ENCODE peak calls at places on chromosomes 13 and 19, in eight cellular contexts. C, O, G, P, H, N, F and A are unnamed samples.
A peak's percentile ranks its signal among the peaks of the same experiment; 100 is the strongest.

GRCh38 chr13:48231080-48231479 is 1.9 kb upstream of the ITM2B start:
- DNase-seq in C (no peak), O (no peak), G (no peak), P (no peak), H (no peak), N (no peak), F (peak; percentile 60), A (no peak)

GRCh38 chr13:45082964-45083363 is 37.3 kb upstream of the GTF2F2 start:
- DNase-seq in C (no peak), O (no peak), G (peak; percentile 18), P (no peak), H (no peak), N (no peak), F (no peak), A (no peak)

GRCh38 chr13:95296326-95296939 is 4.8 kb downstream of the ABCC4 start:
- DNase-seq in C (peak; percentile 51), O (peak; percentile 38), G (no peak), P (no peak), H (peak; percentile 24), N (no peak), F (peak; percentile 49), A (peak; percentile 66)

GRCh38 chr13:44266305-44266704 is 107.3 kb upstream of the SERP2 start:
- DNase-seq in C (no peak), O (no peak), G (no peak), P (no peak), H (no peak), N (no peak), F (no peak), A (no peak)

GRCh38 chr19:2512523-2513431 is 36.9 kb downstream of the GADD45B start:
- DNase-seq in C (no peak), O (no peak), G (no peak), P (no peak), H (no peak), N (no peak), F (no peak), A (no peak)

GRCh38 chr19:3606690-3607289 is at the start of gene TBXA2R:
- DNase-seq in C (peak; percentile 28), O (peak; percentile 84), G (no peak), P (peak; percentile 86), H (peak; percentile 78), N (peak; percentile 88), F (peak; percentile 69), A (peak; percentile 75)

GRCh38 chr13:43446126-43446525 is 340.6 kb downstream of the ENOX1 start:
- DNase-seq in C (no peak), O (no peak), G (no peak), P (no peak), H (no peak), N (no peak), F (no peak), A (no peak)

GRCh38 chr13:73141292-73141771 is 82.5 kb downstream of the KLF5 start:
- DNase-seq in C (peak; percentile 16), O (no peak), G (no peak), P (no peak), H (no peak), N (no peak), F (peak; percentile 42), A (no peak)

GRCh38 chr19:36377541-36378178 is 1.3 kb downstream of the ZFP14 start:
- DNase-seq in C (no peak), O (no peak), G (no peak), P (no peak), H (no peak), N (no peak), F (no peak), A (no peak)

GRCh38 chr19:6185825-6186193 is 50.3 kb downstream of the ACSBG2 start:
- DNase-seq in C (no peak), O (no peak), G (no peak), P (no peak), H (no peak), N (no peak), F (no peak), A (no peak)

GRCh38 chr19:6186435-6186834 is 51.0 kb downstream of the ACSBG2 start:
- DNase-seq in C (no peak), O (no peak), G (no peak), P (peak; percentile 58), H (no peak), N (peak; percentile 34), F (no peak), A (no peak)

GRCh38 chr19:6185093-6185824 is 49.8 kb downstream of the ACSBG2 start:
- DNase-seq in C (no peak), O (no peak), G (no peak), P (no peak), H (no peak), N (no peak), F (no peak), A (no peak)

DNA sequence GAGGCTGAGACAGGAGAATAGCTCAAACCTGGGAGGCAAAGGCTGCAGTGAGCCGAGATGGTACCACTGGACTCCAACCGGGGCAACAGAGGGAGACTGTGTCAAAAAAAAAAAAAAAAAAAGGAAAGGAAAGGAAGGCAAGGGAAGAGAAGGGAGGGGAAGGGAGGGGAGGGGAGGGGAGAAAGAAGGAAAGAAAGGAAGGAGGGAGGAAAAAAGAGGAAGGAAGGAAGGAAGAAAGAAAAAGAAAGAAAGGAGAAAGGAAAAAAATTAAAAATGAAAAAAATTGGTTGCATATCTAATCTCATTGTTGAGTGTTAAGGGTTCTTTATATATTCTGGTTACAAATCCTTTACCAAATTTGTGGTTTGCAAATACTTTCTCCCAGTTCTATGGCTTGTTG is 45.7 kb downstream of the ACSBG2 start:
- DNase-seq in C (no peak), O (no peak), G (no peak), P (no peak), H (no peak), N (no peak), F (no peak), A (no peak)
- H3K9me3 ChIP-seq in C (no peaks in the 10 kb centered on the region), O (no peaks in the 10 kb centered on the region), G (no peaks in the 10 kb centered on the region), P (no peaks in the 10 kb centered on the region), H (no peaks in the 10 kb centered on the region), N (no peaks in the 10 kb centered on the region), F (no peaks in the 10 kb centered on the region), A (no peaks in the 10 kb centered on the region)

DNA sequence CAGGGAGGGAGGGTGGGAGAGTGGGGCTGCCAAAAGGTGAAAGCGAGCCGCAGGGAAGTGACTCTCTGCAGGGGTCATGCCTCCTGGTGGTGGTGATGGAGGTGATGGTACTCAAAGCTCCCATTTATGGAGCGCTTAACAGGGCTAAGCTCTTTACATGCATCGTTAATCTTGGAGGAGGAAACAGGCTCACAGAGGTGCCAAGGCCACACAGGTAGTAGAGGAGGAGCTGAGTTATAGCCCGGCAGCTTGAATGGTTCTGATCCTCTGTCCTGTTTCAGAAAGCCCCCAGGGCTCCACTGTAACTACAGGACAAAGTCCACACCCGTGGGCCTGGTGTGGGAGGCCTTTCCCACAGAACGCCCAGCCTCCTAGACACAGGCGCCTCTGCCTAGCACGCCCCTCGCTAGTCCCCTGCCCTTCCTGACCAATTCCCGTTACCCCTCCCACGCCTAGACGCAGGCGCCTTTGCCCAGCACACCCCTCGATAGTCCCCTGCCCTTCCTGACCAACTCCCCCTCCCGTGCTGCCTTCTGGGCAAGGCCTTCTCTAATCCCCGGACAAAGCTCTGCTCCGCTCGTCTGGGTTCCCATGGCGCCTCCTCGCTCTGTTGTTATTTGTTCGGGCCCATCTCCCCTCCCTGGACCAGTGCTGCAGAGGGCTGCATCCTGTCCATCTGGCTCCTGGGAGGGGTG is 10.8 kb downstream of the PPP1R37 start:
- DNase-seq in C (no peak), O (peak; percentile 29), G (no peak), P (no peak), H (no peak), N (no peak), F (no peak), A (no peak)
- H3K27ac ChIP-seq in C (no peak overlapping the region), O (peak overlapping the region; percentile 68), G (no peak overlapping the region), P (peak overlapping the region; percentile 44), H (peak overlapping the region; percentile 58), N (no peak overlapping the region), F (no peak overlapping the region), A (peak overlapping the region; percentile 0)

GRCh38 chr19:21626091-21626490 is 120.7 kb downstream of the ZNF429 start:
- DNase-seq in C (no peak), O (no peak), G (no peak), P (no peak), H (no peak), N (no peak), F (no peak), A (no peak)

GRCh38 chr19:21626924-21627697 is 121.7 kb downstream of the ZNF429 start:
- DNase-seq in C (no peak), O (no peak), G (no peak), P (no peak), H (no peak), N (no peak), F (no peak), A (no peak)
- H3K9me3 ChIP-seq in C (no peaks in the 10 kb centered on the region), O (no peaks in the 10 kb centered on the region), G (peaks cover 18% of the 10 kb centered on the region), P (no peaks in the 10 kb centered on the region), H (no peaks in the 10 kb centered on the region), N (no peaks in the 10 kb centered on the region), F (no peaks in the 10 kb centered on the region), A (no peaks in the 10 kb centered on the region)

DNA sequence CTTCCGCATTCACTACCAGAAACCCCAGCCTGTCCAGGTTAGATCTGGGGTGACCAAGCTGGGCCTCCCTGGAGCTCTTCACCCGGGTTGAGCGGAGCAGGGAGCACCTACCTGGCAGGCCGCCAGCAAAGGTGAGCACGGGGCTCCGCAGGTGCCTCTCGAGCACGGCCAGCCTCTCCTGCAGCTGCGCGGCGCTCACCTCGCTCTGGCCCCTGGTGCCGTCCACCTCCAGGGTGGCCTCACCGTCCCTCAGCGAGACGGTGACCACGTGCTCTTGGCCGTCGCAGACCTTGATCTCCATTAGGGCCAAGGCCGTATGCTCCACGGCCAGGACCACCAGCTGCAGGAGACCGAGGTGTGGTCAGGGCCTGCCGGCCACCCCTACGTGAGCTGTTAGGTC is 42.0 kb downstream of the GAS6 start:
- DNase-seq in C (no peak), O (no peak), G (no peak), P (peak; percentile 47), H (no peak), N (no peak), F (no peak), A (no peak)
- H3K27ac ChIP-seq in C (no peak overlapping the region), O (peak overlapping the region; percentile 78), G (peak overlapping the region; percentile 89), P (peak overlapping the region; percentile 87), H (peak overlapping the region; percentile 78), N (peak overlapping the region; percentile 83), F (no peak overlapping the region), A (peak overlapping the region; percentile 5)